ENCODE peak calls at places on chromosomes 3 and 15, in six cellular contexts. Y is HFF-Myc, B is BJ, P is MM.1S, C is trophoblast cell, A is aorta. M is an unnamed sample.

GRCh38 chr3:184795493-184796198 is 16.3 kb upstream of the VPS8 start:
- DNase-seq in B (no peak), A (no peak), Y (no peak), C (no peak), P (no peak), M (no peak)

GRCh38 chr3:197366301-197367044 is 68.1 kb upstream of the DLG1 start:
- DNase-seq in Y (no peak), B (no peak), C (no peak), A (no peak), P (no peak), M (no peak)

GRCh38 chr15:57505949-57506391 is 85.7 kb upstream of the MYZAP start:
- DNase-seq in P (no peak), Y (no peak), A (peak; percentile 76), B (peak; percentile 39), C (peak; percentile 91), M (no peak)

GRCh38 chr15:49831206-49831965 is 210.5 kb downstream of the DTWD1 start:
- DNase-seq in C (peak; percentile 83), Y (peak; percentile 82), A (peak; percentile 58), P (no peak), B (peak; percentile 88), M (peak; percentile 84)

GRCh38 chr3:123385981-123386380 is 62.9 kb downstream of the ADCY5 start:
- DNase-seq in B (no peak), P (no peak), C (no peak), Y (no peak), A (peak; percentile 78), M (no peak)

GRCh38 chr3:188853896-188854295 is 317.9 kb upstream of the TPRG1 start:
- DNase-seq in Y (no peak), B (no peak), P (no peak), A (no peak), C (no peak), M (no peak)

GRCh38 chr3:195761031-195761430 is 40.3 kb downstream of the MUC20 start:
- DNase-seq in Y (no peak), B (no peak), A (no peak), P (no peak), C (no peak), M (no peak)

GRCh38 chr3:133410191-133410892 is 10.5 kb downstream of the BFSP2 start:
- DNase-seq in A (no peak), Y (no peak), P (no peak), B (no peak), C (peak; percentile 42), M (no peak)

GRCh38 chr15:90949979-90950675 is 4.6 kb upstream of the RCCD1 start:
- DNase-seq in C (no peak), Y (no peak), B (no peak), A (no peak), P (no peak), M (no peak)

GRCh38 chr3:17188378-17188777 is 303.6 kb downstream of the PLCL2 start:
- DNase-seq in Y (no peak), C (no peak), B (no peak), P (no peak), A (no peak), M (no peak)

GRCh38 chr3:139541156-139541897 is 1.8 kb upstream of the RBP1 start:
- DNase-seq in B (no peak), C (no peak), A (no peak), Y (no peak), P (no peak), M (no peak)

GRCh38 chr3:179653777-179654117 is 907 bp downstream of the USP13 start:
- DNase-seq in Y (no peak), P (peak; percentile 53), B (no peak), A (no peak), C (no peak), M (no peak)

GRCh38 chr3:59774613-59775012 is 724.8 kb upstream of the CFAP20DC start:
- DNase-seq in P (no peak), B (peak; percentile 85), A (no peak), Y (no peak), C (peak; percentile 56), M (peak; percentile 53)

DNA sequence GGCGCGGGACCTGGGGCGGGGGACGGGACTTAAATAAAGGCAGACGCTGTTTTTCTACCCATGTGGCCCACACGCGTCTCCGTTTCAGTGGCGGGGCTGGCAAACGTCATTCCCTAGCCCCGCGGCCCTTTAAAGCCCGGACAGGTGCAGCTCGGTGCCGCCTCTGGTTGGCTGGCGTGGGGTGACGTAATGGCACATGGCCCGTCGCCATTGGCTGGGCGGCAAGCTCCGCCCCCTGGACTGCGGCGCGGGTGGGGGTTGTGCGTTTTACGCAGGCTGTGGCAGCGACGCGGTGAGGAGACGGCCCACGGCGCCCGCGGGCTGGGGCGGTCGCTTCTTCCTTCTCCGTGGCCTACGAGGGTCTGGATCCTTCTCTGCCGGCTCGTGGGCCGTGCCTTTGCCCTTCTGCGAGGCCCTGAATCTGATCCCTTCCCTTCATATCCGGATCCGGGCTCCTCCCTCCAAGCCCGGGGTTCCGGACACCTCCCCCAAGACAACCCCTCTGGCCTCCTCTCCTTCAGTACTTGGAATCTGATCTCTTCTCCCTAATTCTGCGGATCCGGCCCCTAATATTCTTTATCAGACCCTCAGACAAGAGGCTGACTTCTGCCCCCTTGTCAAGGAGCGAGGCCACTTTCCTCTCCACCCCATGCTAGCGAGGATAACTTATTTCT is at the start of gene CRELD1:
- DNase-seq in P (peak; percentile 96), Y (peak; percentile 75), A (peak; percentile 96), C (peak; percentile 92), B (peak; percentile 46), M (peak; percentile 47)
- H3K4me3 ChIP-seq in P (peak within 1 kb of the TSS; percentile 81), Y (peak within 1 kb of the TSS; percentile 52), A (peak within 1 kb of the TSS; percentile 61), C (peak within 1 kb of the TSS; percentile 84), B (peak within 1 kb of the TSS; percentile 53), M (peak within 1 kb of the TSS; percentile 77)

GRCh38 chr15:96360581-96361308 is 30.2 kb downstream of the NR2F2 start:
- DNase-seq in P (no peak), A (no peak), C (no peak), B (no peak), Y (no peak), M (no peak)
- H3K4me3 ChIP-seq in P (no peak overlapping the region), A (peak overlapping the region; percentile 34), C (no peak overlapping the region), B (peak overlapping the region; percentile 38), Y (peak overlapping the region; percentile 44), M (peak overlapping the region; percentile 55)

GRCh38 chr15:70491641-70492040 is 271.7 kb downstream of the UACA start:
- DNase-seq in Y (no peak), C (no peak), A (peak; percentile 42), B (no peak), P (no peak), M (no peak)
- H3K4me3 ChIP-seq in Y (no peak overlapping the region), C (no peak overlapping the region), A (no peak overlapping the region), B (no peak overlapping the region), P (peak overlapping the region; percentile 23), M (no peak overlapping the region)

DNA sequence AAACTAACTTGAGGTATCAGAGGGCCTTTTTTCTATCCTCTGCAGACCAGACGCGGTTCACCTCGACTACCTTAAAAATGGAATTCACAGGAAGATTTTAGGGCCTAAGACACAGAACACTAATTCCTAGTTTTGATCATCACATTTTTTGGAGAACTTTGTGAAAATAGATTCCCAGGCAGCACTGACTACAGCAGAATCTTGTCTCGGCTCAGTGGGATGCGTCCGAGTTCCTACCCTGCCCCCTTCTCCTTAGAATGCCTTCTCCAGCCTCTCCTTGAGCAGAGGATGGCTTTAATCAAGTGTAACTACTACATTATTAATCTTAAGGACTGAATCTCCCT is 393 bp upstream of the TERC start:
- DNase-seq in C (no peak), A (no peak), P (no peak), Y (no peak), B (no peak), M (no peak)
- H3K4me3 ChIP-seq in C (no peak overlapping the region), A (no peak overlapping the region), P (peak overlapping the region; percentile 91), Y (peak overlapping the region; percentile 76), B (peak overlapping the region; percentile 68), M (peak overlapping the region; percentile 74)

DNA sequence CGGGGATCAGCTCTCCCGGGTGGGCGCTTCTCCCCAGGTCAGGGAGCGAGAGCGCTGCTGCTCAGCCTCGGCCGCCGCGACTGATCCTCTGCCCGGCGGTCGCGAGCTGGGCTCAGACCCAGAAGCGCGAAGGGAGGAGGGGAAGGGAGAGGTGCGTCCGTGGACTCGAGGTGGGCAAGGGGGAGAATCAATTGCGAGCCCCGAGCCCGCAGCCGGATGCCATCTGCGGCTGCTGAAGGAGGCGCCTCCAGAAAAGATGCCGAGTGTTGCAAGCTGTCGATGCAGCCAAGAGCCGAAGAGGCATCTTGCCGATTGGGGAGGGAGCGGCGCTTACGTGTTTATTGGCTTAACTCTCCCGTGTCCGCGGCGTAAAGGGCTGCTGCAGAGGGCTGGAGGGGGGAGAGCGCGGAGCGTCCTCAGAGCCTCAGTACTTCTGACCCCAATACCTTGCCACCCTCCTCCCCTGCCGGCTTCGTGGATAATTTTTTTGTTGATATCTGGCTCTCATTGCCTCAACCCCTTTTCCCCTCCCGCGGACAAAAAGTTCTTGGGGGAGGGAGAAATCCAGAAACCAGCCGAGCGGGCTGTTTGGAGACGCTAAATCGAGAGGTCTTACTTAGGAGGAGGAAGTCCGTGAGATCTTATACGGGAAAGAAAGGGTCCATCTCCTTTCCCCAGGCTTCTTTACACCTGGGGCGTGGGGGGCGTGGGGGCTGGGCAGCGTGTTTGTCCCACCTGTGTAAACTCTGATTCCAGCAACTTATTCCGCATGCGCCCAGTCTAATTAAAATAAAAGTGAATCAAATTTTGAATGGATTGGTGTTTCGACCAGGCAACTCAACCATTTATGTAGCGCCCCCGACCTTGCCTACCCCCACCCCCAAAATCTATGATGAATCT is at the start of gene CADPS:
- DNase-seq in A (no peak), B (no peak), C (no peak), Y (no peak), P (no peak), M (no peak)
- H3K4me3 ChIP-seq in A (no peak within 1 kb of the TSS), B (no peak within 1 kb of the TSS), C (peak within 1 kb of the TSS; percentile 67), Y (no peak within 1 kb of the TSS), P (peak within 1 kb of the TSS; percentile 78), M (peak within 1 kb of the TSS; percentile 32)

DNA sequence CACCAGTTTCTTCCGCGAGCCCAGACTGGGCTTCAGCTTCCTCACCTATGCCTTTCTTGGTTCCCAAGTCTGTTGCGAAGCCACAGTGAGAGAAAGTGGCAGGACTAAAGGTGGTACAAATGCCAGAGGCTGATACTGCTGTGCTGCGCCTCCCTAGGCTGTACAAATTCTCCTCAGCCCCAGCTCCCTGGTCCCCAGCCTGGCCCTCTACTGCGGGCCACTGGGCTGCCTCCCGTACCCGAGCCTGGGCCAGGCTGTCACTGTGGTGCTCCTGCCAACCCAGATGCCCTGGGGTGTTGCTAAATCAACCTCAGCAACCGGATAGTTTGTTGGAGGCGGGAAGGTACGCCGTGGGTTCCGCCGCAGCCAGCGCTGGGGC is 352 bp upstream of the TEX264 start:
- DNase-seq in B (no peak), A (no peak), P (no peak), Y (no peak), C (no peak), M (no peak)
- H3K4me3 ChIP-seq in B (peak overlapping the region; percentile 90), A (peak overlapping the region; percentile 66), P (peak overlapping the region; percentile 89), Y (peak overlapping the region; percentile 86), C (peak overlapping the region; percentile 87), M (peak overlapping the region; percentile 82)

M was measured in AG04449.